ENCODE peak calls at places on chromosomes 5 and 9, in four cellular contexts. M is neuronal stem cell, C is SJCRH30, Q is adrenal gland. G is an unnamed sample. For H3K27me3, the result is how much of the 10 kb centered on the place peaks cover.

GRCh38 chr9:76419782-76420380 is 25.7 kb upstream of the RFK start:
- DNase-seq in M (no peak), Q (peak), C (peak), G (no peak)

GRCh38 chr9:14616188-14616982 is 76.8 kb downstream of the ZDHHC21 start:
- DNase-seq in M (peak), Q (no peak), C (peak), G (no peak)

GRCh38 chr9:136332482-136332983 is 5.2 kb downstream of the GPSM1 start:
- DNase-seq in M (no peak), Q (no peak), C (no peak), G (no peak)

GRCh38 chr5:160291467-160291866 is 20.9 kb downstream of the CCNJL start:
- DNase-seq in Q (no peak), M (no peak), C (no peak), G (no peak)

GRCh38 chr5:32753765-32754164 is 42.6 kb downstream of the NPR3 start:
- DNase-seq in M (no peak), C (no peak), Q (no peak), G (no peak)

GRCh38 chr5:97043511-97043910 is 98.9 kb downstream of the LIX1 start:
- DNase-seq in Q (no peak), M (no peak), C (no peak), G (no peak)

GRCh38 chr9:114834386-114834785 is 28.5 kb upstream of the TNFSF15 start:
- DNase-seq in Q (no peak), M (no peak), C (no peak), G (no peak)

GRCh38 chr5:137699291-137700281 is 36.3 kb downstream of the KLHL3 start:
- DNase-seq in C (no peak), Q (no peak), M (no peak), G (no peak)

GRCh38 chr5:101580591-101580990 is 677.5 kb upstream of the ST8SIA4 start:
- DNase-seq in M (no peak), Q (no peak), C (no peak), G (no peak)

GRCh38 chr5:143435207-143435657 is 31.7 kb upstream of the NR3C1 start:
- DNase-seq in M (no peak), Q (peak), C (no peak), G (no peak)

GRCh38 chr9:28215921-28216320 is 642.6 kb upstream of the C9orf72 start:
- DNase-seq in C (no peak), Q (no peak), M (no peak), G (no peak)

GRCh38 chr9:90300901-90301688 is 341.5 kb downstream of the DIRAS2 start:
- DNase-seq in C (peak), Q (no peak), M (no peak), G (peak)

GRCh38 chr5:77852514-77853352 is 76.6 kb upstream of the TBCA start:
- DNase-seq in M (peak), Q (peak), C (peak), G (peak)

GRCh38 chr5:148910686-148911361 is 84.4 kb downstream of the ADRB2 start:
- DNase-seq in M (no peak), C (peak), Q (no peak), G (no peak)

GRCh38 chr9:17219261-17219660 is 84.4 kb downstream of the CNTLN start:
- DNase-seq in M (no peak), Q (no peak), C (no peak), G (no peak)

GRCh38 chr5:60257852-60258251 is 364.3 kb upstream of the PDE4D start:
- DNase-seq in Q (no peak), C (no peak), M (no peak), G (no peak)

GRCh38 chr5:150146235-150146634 is 9.4 kb downstream of the PDGFRB start:
- DNase-seq in C (no peak), M (no peak), Q (no peak), G (no peak)

GRCh38 chr5:76379316-76379715 is 23.8 kb upstream of the IQGAP2 start:
- DNase-seq in M (no peak), C (no peak), Q (no peak), G (no peak)

GRCh38 chr5:73170522-73170921 is 2.5 kb upstream of the TMEM174 start:
- DNase-seq in C (peak), Q (no peak), M (peak), G (peak)

GRCh38 chr5:155353231-155353630 is 339.7 kb downstream of the KIF4B start:
- DNase-seq in Q (no peak), M (no peak), C (no peak), G (no peak)

DNA sequence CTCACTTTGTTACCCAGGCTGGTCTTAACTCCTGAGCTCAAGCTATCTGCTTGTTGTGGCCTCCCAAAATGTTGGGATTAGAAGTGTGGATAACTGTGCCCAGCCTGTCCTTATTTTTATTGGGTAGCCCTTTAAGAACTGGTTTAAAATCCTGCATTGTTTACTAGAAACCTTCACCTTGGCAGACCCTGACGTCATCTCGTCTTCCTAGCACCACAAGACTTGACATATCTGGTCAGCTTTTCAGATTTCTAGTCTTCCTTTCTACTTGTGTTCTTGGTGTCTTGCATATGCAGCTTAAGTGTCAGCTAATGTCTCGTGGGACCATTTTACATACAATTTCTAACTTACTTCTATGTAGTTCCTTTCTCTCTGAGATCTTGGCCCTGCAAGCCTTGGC is 258.9 kb downstream of the IZUMO3 start:
- DNase-seq in Q (no peak), M (no peak), C (no peak), G (no peak)
- H3K4me3 ChIP-seq in Q (no peak), M (no peak), C (no peak), G (no peak)

GRCh38 chr5:17189381-17190036 is 27.9 kb upstream of the BASP1 start:
- DNase-seq in M (peak), C (peak), Q (peak), G (peak)
- H3K27ac ChIP-seq in M (no peak), C (no peak), Q (no peak), G (no peak)

GRCh38 chr5:1439388-1440097 is 5.7 kb downstream of the SLC6A3 start:
- DNase-seq in M (no peak), C (peak), Q (no peak), G (no peak)

GRCh38 chr5:1437876-1438559 is 7.2 kb downstream of the SLC6A3 start:
- DNase-seq in Q (no peak), C (no peak), M (no peak), G (no peak)

GRCh38 chr5:1440098-1440493 is 5.1 kb downstream of the SLC6A3 start:
- DNase-seq in C (no peak), M (no peak), Q (no peak), G (no peak)

GRCh38 chr5:1437452-1437851 is 7.8 kb downstream of the SLC6A3 start:
- DNase-seq in Q (no peak), M (no peak), C (peak), G (peak)

GRCh38 chr5:1438871-1439270 is 6.4 kb downstream of the SLC6A3 start:
- DNase-seq in Q (no peak), C (no peak), M (no peak), G (no peak)
- H3K27me3 ChIP-seq in Q (under half), C (under half), M (under half), G (under half)

DNA sequence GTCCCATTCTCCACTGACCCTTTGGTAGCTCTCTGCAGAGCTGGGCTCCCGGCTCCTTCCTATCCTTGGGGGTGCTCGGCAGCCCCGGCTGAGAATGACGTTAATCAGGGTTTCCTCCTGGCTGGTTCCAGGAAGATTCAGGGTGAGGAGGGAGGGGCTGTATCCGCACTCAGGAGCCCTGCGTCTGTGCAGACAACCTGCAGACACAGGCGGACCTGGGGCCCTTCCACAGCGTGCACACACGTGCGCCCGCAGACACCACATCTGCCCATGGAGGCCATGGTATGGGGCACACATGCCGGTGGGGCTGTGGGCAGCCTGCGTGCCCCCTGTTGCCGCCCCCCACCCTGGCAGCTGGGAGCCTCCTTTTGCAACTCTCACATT is 66.6 kb upstream of the RNU6ATAC start:
- DNase-seq in Q (no peak), C (no peak), M (no peak), G (no peak)
- H3K4me3 ChIP-seq in Q (no peak), C (no peak), M (no peak), G (no peak)

DNA sequence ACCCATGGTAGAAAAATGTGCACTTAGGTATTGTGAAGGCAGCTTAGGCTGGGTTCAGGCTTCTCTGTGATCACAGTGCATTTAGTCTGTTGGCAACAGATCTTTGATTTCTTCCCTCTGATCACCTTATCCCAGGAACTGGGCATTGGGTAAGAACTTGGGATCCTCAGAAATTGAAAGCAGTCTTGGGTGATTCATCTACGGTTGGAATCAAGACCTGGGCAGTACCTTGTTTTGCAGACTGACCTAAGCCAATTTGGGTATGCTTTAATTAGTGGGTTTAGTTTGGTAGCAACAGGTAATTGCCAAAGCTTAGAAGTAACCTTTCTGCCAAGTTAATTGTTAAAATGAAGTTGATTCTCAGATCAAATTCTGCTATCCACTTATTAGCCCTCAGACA is 17.8 kb downstream of the ENTREP1 start:
- DNase-seq in C (no peak), M (no peak), Q (no peak), G (no peak)
- H3K27ac ChIP-seq in C (no peak), M (no peak), Q (no peak), G (no peak)

GRCh38 chr5:26881901-26882300 is 156.5 kb downstream of the CDH9 start:
- DNase-seq in C (no peak), M (no peak), Q (no peak), G (no peak)

GRCh38 chr5:26872337-26872736 is 166.0 kb downstream of the CDH9 start:
- DNase-seq in Q (no peak), M (no peak), C (no peak), G (no peak)

GRCh38 chr5:26877154-26877553 is 161.2 kb downstream of the CDH9 start:
- DNase-seq in M (no peak), C (no peak), Q (no peak), G (no peak)
- H3K27me3 ChIP-seq in M (under half), C (under half), Q (under half), G (under half)

GRCh38 chr5:120610145-120610544 is 146.0 kb downstream of the PRR16 start:
- DNase-seq in C (no peak), M (no peak), Q (no peak), G (no peak)

GRCh38 chr5:120613729-120614128 is 149.6 kb downstream of the PRR16 start:
- DNase-seq in Q (no peak), C (no peak), M (no peak), G (no peak)

GRCh38 chr5:120621339-120621738 is 157.2 kb downstream of the PRR16 start:
- DNase-seq in Q (no peak), M (no peak), C (no peak), G (peak)

GRCh38 chr5:120614512-120614911 is 150.4 kb downstream of the PRR16 start:
- DNase-seq in M (no peak), Q (no peak), C (no peak), G (no peak)

GRCh38 chr5:120615967-120616645 is 152.0 kb downstream of the PRR16 start:
- DNase-seq in M (no peak), C (no peak), Q (no peak), G (no peak)
- H3K4me3 ChIP-seq in M (no peak), C (no peak), Q (no peak), G (no peak)